ENCODE peak calls at places on chromosomes 13 and 19, in five cellular contexts. S is bronchial epithelial cell, J is cardiac muscle cell, E is fibroblast of the aortic adventitia, K is foreskin keratinocyte. C is an unnamed sample.

GRCh38 chr13:113851480-113851803 is 12.4 kb downstream of the GAS6 start:
- DNase-seq in S (no peak), E (no peak), K (no peak), J (no peak), C (no peak)

GRCh38 chr13:99495478-99496321 is 5.6 kb upstream of the TM9SF2 start:
- DNase-seq in J (no peak), K (no peak), E (peak; percentile 36), S (no peak), C (no peak)

GRCh38 chr19:34962281-34962944 is 1.6 kb downstream of the ZNF792 start:
- DNase-seq in E (peak; percentile 11), J (no peak), K (no peak), S (no peak), C (no peak)

GRCh38 chr19:35549174-35549788 is 3.9 kb downstream of the TMEM147 start:
- DNase-seq in K (peak; percentile 24), S (peak; percentile 42), J (peak; percentile 89), E (peak; percentile 67), C (no peak)

GRCh38 chr19:30927705-30928104 is 421.5 kb downstream of the TSHZ3 start:
- DNase-seq in K (no peak), S (no peak), J (no peak), E (no peak), C (no peak)

GRCh38 chr13:59409211-59409610 is 754.5 kb downstream of the DIAPH3 start:
- DNase-seq in S (no peak), K (no peak), J (no peak), E (no peak), C (no peak)

GRCh38 chr13:53105477-53105876 is 76.9 kb downstream of the OLFM4 start:
- DNase-seq in J (no peak), E (no peak), K (no peak), S (no peak), C (no peak)

GRCh38 chr19:10818306-10819123 is 17.5 kb downstream of the TMED1 start:
- DNase-seq in J (no peak), S (no peak), E (no peak), K (no peak), C (no peak)

GRCh38 chr19:14505488-14506239 is 9.7 kb upstream of the GIPC1 start:
- DNase-seq in E (peak; percentile 84), J (peak; percentile 69), K (peak; percentile 98), S (peak; percentile 90), C (no peak)

GRCh38 chr13:20828540-20829364 is 55.0 kb upstream of the EEF1AKMT1 start:
- DNase-seq in J (peak; percentile 63), K (peak; percentile 17), E (peak; percentile 77), S (peak; percentile 55), C (no peak)

GRCh38 chr13:106232680-106233079 is 302.8 kb downstream of the EFNB2 start:
- DNase-seq in S (no peak), J (peak; percentile 25), E (no peak), K (no peak), C (no peak)

GRCh38 chr19:48588670-48589399 is 17.7 kb upstream of the SPACA4 start:
- DNase-seq in S (peak; percentile 96), E (peak; percentile 79), K (peak; percentile 89), J (peak; percentile 93), C (peak; percentile 95)

GRCh38 chr13:49060698-49061387 is 85.1 kb downstream of the FNDC3A start:
- DNase-seq in K (peak; percentile 23), S (peak; percentile 71), J (no peak), E (peak; percentile 39), C (no peak)

GRCh38 chr13:23469901-23470525 is 36.5 kb upstream of the SACS start:
- DNase-seq in K (no peak), S (no peak), J (no peak), E (peak; percentile 30), C (no peak)

GRCh38 chr13:92103673-92104296 is 705.4 kb downstream of the GPC5 start:
- DNase-seq in K (no peak), S (no peak), J (peak; percentile 8), E (no peak), C (no peak)

GRCh38 chr13:102586615-102587014 is 10.2 kb upstream of the TPP2 start:
- DNase-seq in S (peak; percentile 84), E (no peak), K (peak; percentile 87), J (no peak), C (no peak)

GRCh38 chr19:19630426-19630825 is 2.4 kb upstream of the LPAR2 start:
- DNase-seq in J (no peak), E (no peak), K (no peak), S (no peak), C (no peak)

GRCh38 chr19:3220576-3220975 is 3.9 kb upstream of the CELF5 start:
- DNase-seq in K (no peak), E (no peak), J (no peak), S (no peak), C (no peak)

GRCh38 chr19:33150852-33151518 is 19.1 kb downstream of the WDR88 start:
- DNase-seq in J (no peak), S (no peak), E (no peak), K (no peak), C (no peak)

GRCh38 chr19:342801-343421 is 1.7 kb downstream of the MIER2 start:
- DNase-seq in S (peak; percentile 75), E (peak; percentile 91), K (peak; percentile 20), J (no peak), C (peak; percentile 86)

GRCh38 chr13:46551410-46552301 is 1.3 kb upstream of the LRCH1 start:
- DNase-seq in J (peak; percentile 83), S (peak; percentile 66), K (no peak), E (peak; percentile 78), C (peak; percentile 82)

GRCh38 chr13:33696530-33696929 is 121.4 kb upstream of the RFC3 start:
- DNase-seq in K (no peak), E (no peak), S (peak; percentile 43), J (no peak), C (no peak)

GRCh38 chr13:39040206-39040605 is 1.9 kb downstream of the NHLRC3 start:
- DNase-seq in S (no peak), E (peak; percentile 11), J (no peak), K (no peak), C (no peak)

GRCh38 chr19:4447327-4448146 is 10.1 kb downstream of the UBXN6 start:
- DNase-seq in E (no peak), K (no peak), S (no peak), J (no peak), C (no peak)
- TF ChIP-seq CTCF in E (no peak), K (no peak), S (no peak), J (no peak), C (no peak)

DNA sequence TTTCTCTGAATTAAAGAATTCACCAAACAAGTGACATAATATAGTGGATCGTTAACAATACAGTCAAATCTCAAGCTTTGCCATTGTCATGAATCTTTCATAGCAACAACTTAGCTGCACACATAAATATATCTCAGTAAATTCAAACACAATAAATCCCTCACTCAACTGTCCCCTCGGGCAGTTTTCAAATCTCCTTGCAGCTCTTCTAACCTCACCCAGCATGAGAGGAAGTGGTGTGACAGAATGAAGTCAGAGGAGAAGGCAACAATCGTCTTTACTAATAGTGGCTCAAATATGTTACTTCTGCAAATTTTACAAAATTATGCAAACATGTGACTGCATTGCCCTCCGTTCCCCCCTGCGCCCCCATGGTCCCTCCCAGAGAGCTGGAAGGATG is 148.2 kb downstream of the RAP2A start:
- DNase-seq in J (no peak), S (no peak), E (no peak), K (no peak), C (no peak)
- TF ChIP-seq CTCF in J (no peak), S (no peak), E (no peak), K (no peak), C (no peak)

GRCh38 chr13:25928941-25929505 is 122.8 kb downstream of the SHISA2 start:
- DNase-seq in S (no peak), K (no peak), J (no peak), E (no peak), C (no peak)
- TF ChIP-seq CTCF in S (no peak), K (no peak), J (no peak), E (no peak), C (no peak)

GRCh38 chr13:87123987-87124784 is 547.0 kb upstream of the SLITRK5 start:
- DNase-seq in K (peak; percentile 97), E (peak; percentile 97), S (peak; percentile 96), J (peak; percentile 19), C (no peak)
- TF ChIP-seq CTCF in K (no peak), E (no peak), S (no peak), J (no peak), C (no peak)

GRCh38 chr19:43652546-43652874 is 12.9 kb upstream of the CADM4 start:
- DNase-seq in E (no peak), J (no peak), K (no peak), S (no peak), C (no peak)
- TF ChIP-seq CTCF in E (no peak), J (no peak), K (no peak), S (no peak), C (no peak)

GRCh38 chr19:1608414-1609391 is 3.4 kb upstream of the UQCR11 start:
- DNase-seq in E (no peak), J (no peak), K (no peak), S (no peak), C (no peak)
- TF ChIP-seq CTCF in E (no peak), J (no peak), K (no peak), S (no peak), C (no peak)

GRCh38 chr19:28468701-28469459 is 744.1 kb downstream of the UQCRFS1 start:
- DNase-seq in S (no peak), K (no peak), E (peak; percentile 84), J (no peak), C (no peak)
- TF ChIP-seq CTCF in S (no peak), K (no peak), E (no peak), J (no peak), C (no peak)

GRCh38 chr13:45121421-45121820 is 1.1 kb downstream of the GTF2F2 start:
- DNase-seq in K (no peak), E (peak; percentile 42), J (peak; percentile 15), S (peak; percentile 41), C (no peak)
- TF ChIP-seq CTCF in K (peak; percentile 44), E (peak; percentile 20), J (peak; percentile 17), S (peak; percentile 15), C (no peak)

GRCh38 chr19:1505012-1505411 is 7.8 kb downstream of the ADAMTSL5 start:
- DNase-seq in J (no peak), K (no peak), E (no peak), S (no peak), C (no peak)

GRCh38 chr19:1501200-1501595 is 10.2 kb downstream of the REEP6 start:
- DNase-seq in S (no peak), E (no peak), J (no peak), K (no peak), C (peak; percentile 57)

GRCh38 chr19:1503925-1504430 is 8.8 kb downstream of the ADAMTSL5 start:
- DNase-seq in K (no peak), S (no peak), J (no peak), E (no peak), C (peak; percentile 59)

GRCh38 chr19:1502433-1503088 is 10.3 kb downstream of the ADAMTSL5 start:
- DNase-seq in K (no peak), S (no peak), E (no peak), J (no peak), C (no peak)

GRCh38 chr19:1503089-1503924 is 9.5 kb downstream of the ADAMTSL5 start:
- DNase-seq in J (peak; percentile 64), S (no peak), K (no peak), E (peak; percentile 31), C (peak; percentile 68)
- TF ChIP-seq CTCF in J (peak; percentile 73), S (peak; percentile 95), K (peak; percentile 73), E (peak; percentile 71), C (peak; percentile 50)

C was measured in suprapubic skin.